ENCODE peak calls at places on chromosomes 6 and 20, in six cellular contexts. One of them, this sample, is unnamed.

GRCh38 chr6:127468936-127469335 is 9.7 kb upstream of the KIAA0408 start:
- DNase-seq in stimulated activated CD4-positive, alpha-beta T cell treated with anti-CD3 and anti-CD28 coated beads, Interleukin-1b, Interleukin-23, amount 100 ng/mL, for 4 hours: no peak
- DNase-seq in ELF-1: no peak
- DNase-seq in heart left ventricle: no peak
- DNase-seq in cardiac muscle cell: no peak
- DNase-seq in NCI-H2107: no peak
- DNase-seq in this sample: no peak

GRCh38 chr6:586553-586952 is 70.3 kb downstream of the HUS1B start:
- DNase-seq in stimulated activated CD4-positive, alpha-beta T cell treated with anti-CD3 and anti-CD28 coated beads, Interleukin-1b, Interleukin-23, amount 100 ng/mL, for 4 hours: no peak
- DNase-seq in heart left ventricle: no peak
- DNase-seq in ELF-1: no peak
- DNase-seq in cardiac muscle cell: no peak
- DNase-seq in NCI-H2107: no peak
- DNase-seq in this sample: no peak

GRCh38 chr6:121932071-121933009 is 467.1 kb upstream of the HSF2 start:
- DNase-seq in heart left ventricle: peak; percentile 46
- DNase-seq in NCI-H2107: no peak
- DNase-seq in stimulated activated CD4-positive, alpha-beta T cell treated with anti-CD3 and anti-CD28 coated beads, Interleukin-1b, Interleukin-23, amount 100 ng/mL, for 4 hours: no peak
- DNase-seq in cardiac muscle cell: peak; percentile 80
- DNase-seq in ELF-1: peak; percentile 89
- DNase-seq in this sample: no peak

GRCh38 chr6:164700497-164700896 is 608.9 kb downstream of the C6orf118 start:
- DNase-seq in ELF-1: no peak
- DNase-seq in stimulated activated CD4-positive, alpha-beta T cell treated with anti-CD3 and anti-CD28 coated beads, Interleukin-1b, Interleukin-23, amount 100 ng/mL, for 4 hours: no peak
- DNase-seq in cardiac muscle cell: no peak
- DNase-seq in heart left ventricle: no peak
- DNase-seq in NCI-H2107: no peak
- DNase-seq in this sample: no peak

GRCh38 chr6:69578366-69578890 is 218.4 kb downstream of the LMBRD1 start:
- DNase-seq in ELF-1: no peak
- DNase-seq in NCI-H2107: no peak
- DNase-seq in stimulated activated CD4-positive, alpha-beta T cell treated with anti-CD3 and anti-CD28 coated beads, Interleukin-1b, Interleukin-23, amount 100 ng/mL, for 4 hours: no peak
- DNase-seq in cardiac muscle cell: no peak
- DNase-seq in heart left ventricle: no peak
- DNase-seq in this sample: no peak

GRCh38 chr20:18683839-18684238 is 96.0 kb downstream of the DTD1 start:
- DNase-seq in ELF-1: peak; percentile 80
- DNase-seq in stimulated activated CD4-positive, alpha-beta T cell treated with anti-CD3 and anti-CD28 coated beads, Interleukin-1b, Interleukin-23, amount 100 ng/mL, for 4 hours: no peak
- DNase-seq in NCI-H2107: no peak
- DNase-seq in heart left ventricle: no peak
- DNase-seq in cardiac muscle cell: no peak
- DNase-seq in this sample: no peak

GRCh38 chr6:149166747-149167146 is 150.8 kb upstream of the TAB2 start:
- DNase-seq in ELF-1: no peak
- DNase-seq in NCI-H2107: no peak
- DNase-seq in cardiac muscle cell: peak; percentile 45
- DNase-seq in stimulated activated CD4-positive, alpha-beta T cell treated with anti-CD3 and anti-CD28 coated beads, Interleukin-1b, Interleukin-23, amount 100 ng/mL, for 4 hours: no peak
- DNase-seq in heart left ventricle: no peak
- DNase-seq in this sample: no peak

GRCh38 chr6:105539879-105540278 is 137.0 kb upstream of the PREP start:
- DNase-seq in cardiac muscle cell: peak; percentile 5
- DNase-seq in heart left ventricle: no peak
- DNase-seq in NCI-H2107: no peak
- DNase-seq in ELF-1: no peak
- DNase-seq in stimulated activated CD4-positive, alpha-beta T cell treated with anti-CD3 and anti-CD28 coated beads, Interleukin-1b, Interleukin-23, amount 100 ng/mL, for 4 hours: no peak
- DNase-seq in this sample: no peak

GRCh38 chr6:89555751-89556150 is 82.8 kb downstream of the LYRM2 start:
- DNase-seq in ELF-1: peak; percentile 79
- DNase-seq in cardiac muscle cell: no peak
- DNase-seq in stimulated activated CD4-positive, alpha-beta T cell treated with anti-CD3 and anti-CD28 coated beads, Interleukin-1b, Interleukin-23, amount 100 ng/mL, for 4 hours: no peak
- DNase-seq in NCI-H2107: no peak
- DNase-seq in heart left ventricle: no peak
- DNase-seq in this sample: no peak

GRCh38 chr20:36777152-36777551 is 3.6 kb upstream of the DSN1 start:
- DNase-seq in cardiac muscle cell: no peak
- DNase-seq in NCI-H2107: no peak
- DNase-seq in heart left ventricle: no peak
- DNase-seq in ELF-1: no peak
- DNase-seq in stimulated activated CD4-positive, alpha-beta T cell treated with anti-CD3 and anti-CD28 coated beads, Interleukin-1b, Interleukin-23, amount 100 ng/mL, for 4 hours: no peak
- DNase-seq in this sample: no peak

GRCh38 chr20:46021361-46022359 is 7.4 kb upstream of the SLC12A5 start:
- DNase-seq in heart left ventricle: no peak
- DNase-seq in NCI-H2107: no peak
- DNase-seq in cardiac muscle cell: peak; percentile 23
- DNase-seq in ELF-1: peak; percentile 84
- DNase-seq in stimulated activated CD4-positive, alpha-beta T cell treated with anti-CD3 and anti-CD28 coated beads, Interleukin-1b, Interleukin-23, amount 100 ng/mL, for 4 hours: no peak
- DNase-seq in this sample: peak; percentile 37

GRCh38 chr20:47273591-47274235 is 82.8 kb downstream of the ZMYND8 start:
- DNase-seq in ELF-1: no peak
- DNase-seq in NCI-H2107: no peak
- DNase-seq in cardiac muscle cell: peak; percentile 44
- DNase-seq in stimulated activated CD4-positive, alpha-beta T cell treated with anti-CD3 and anti-CD28 coated beads, Interleukin-1b, Interleukin-23, amount 100 ng/mL, for 4 hours: no peak
- DNase-seq in heart left ventricle: no peak
- DNase-seq in this sample: no peak

GRCh38 chr6:45728674-45729073 is 287.0 kb downstream of the CLIC5 start:
- DNase-seq in ELF-1: no peak
- DNase-seq in cardiac muscle cell: peak; percentile 77
- DNase-seq in NCI-H2107: no peak
- DNase-seq in stimulated activated CD4-positive, alpha-beta T cell treated with anti-CD3 and anti-CD28 coated beads, Interleukin-1b, Interleukin-23, amount 100 ng/mL, for 4 hours: no peak
- DNase-seq in heart left ventricle: no peak
- DNase-seq in this sample: no peak

GRCh38 chr20:40323411-40323810 is 365.6 kb downstream of the MAFB start:
- DNase-seq in NCI-H2107: no peak
- DNase-seq in cardiac muscle cell: no peak
- DNase-seq in ELF-1: no peak
- DNase-seq in stimulated activated CD4-positive, alpha-beta T cell treated with anti-CD3 and anti-CD28 coated beads, Interleukin-1b, Interleukin-23, amount 100 ng/mL, for 4 hours: no peak
- DNase-seq in heart left ventricle: no peak
- DNase-seq in this sample: no peak

GRCh38 chr6:22926613-22927348 is 357.4 kb downstream of the HDGFL1 start:
- DNase-seq in stimulated activated CD4-positive, alpha-beta T cell treated with anti-CD3 and anti-CD28 coated beads, Interleukin-1b, Interleukin-23, amount 100 ng/mL, for 4 hours: no peak
- DNase-seq in NCI-H2107: no peak
- DNase-seq in cardiac muscle cell: peak; percentile 72
- DNase-seq in ELF-1: peak; percentile 15
- DNase-seq in heart left ventricle: peak; percentile 32
- DNase-seq in this sample: no peak

This sample was measured in body of pancreas.